ENCODE peak calls at places on chromosomes 5 and 9, in five cellular contexts. L, M, I, U and V are unnamed samples.

GRCh38 chr5:149203896-149204544 is 62.7 kb downstream of the ABLIM3 start:
- DNase-seq in L (no peak), M (no peak), I (no peak), U (no peak), V (no peak)

GRCh38 chr5:1785062-1785461 is 14.6 kb downstream of the MRPL36 start:
- DNase-seq in L (no peak), M (no peak), I (no peak), U (no peak), V (no peak)

GRCh38 chr5:90528704-90529233 is 615 bp downstream of the LYSMD3 start:
- DNase-seq in L (no peak), M (peak; percentile 31), I (no peak), U (no peak), V (peak; percentile 35)

GRCh38 chr5:139251695-139252288 is 41.7 kb upstream of the MATR3 start:
- DNase-seq in L (no peak), M (peak; percentile 52), I (no peak), U (no peak), V (no peak)

GRCh38 chr5:74296685-74297084 is 343.8 kb downstream of the ENC1 start:
- DNase-seq in L (no peak), M (peak; percentile 66), I (no peak), U (no peak), V (no peak)

GRCh38 chr9:20790721-20791120 is 106.7 kb downstream of the FOCAD start:
- DNase-seq in L (no peak), M (no peak), I (no peak), U (no peak), V (no peak)

GRCh38 chr5:93794954-93795353 is 53.6 kb upstream of the POU5F2 start:
- DNase-seq in L (peak; percentile 41), M (no peak), I (no peak), U (no peak), V (no peak)

GRCh38 chr5:134574521-134574920 is 49.1 kb downstream of the JADE2 start:
- DNase-seq in L (no peak), M (no peak), I (no peak), U (peak; percentile 50), V (no peak)

GRCh38 chr5:149297340-149298023 is 25.8 kb downstream of the AFAP1L1 start:
- DNase-seq in L (no peak), M (no peak), I (no peak), U (peak; percentile 43), V (no peak)

GRCh38 chr9:26477963-26478362 is 414.6 kb downstream of the CAAP1 start:
- DNase-seq in L (no peak), M (no peak), I (no peak), U (no peak), V (no peak)

GRCh38 chr9:114691046-114691955 is 9.3 kb upstream of the TEX48 start:
- DNase-seq in L (no peak), M (peak; percentile 70), I (no peak), U (no peak), V (peak; percentile 89)

GRCh38 chr9:137757613-137758029 is 120.0 kb upstream of the CACNA1B start:
- DNase-seq in L (no peak), M (peak; percentile 25), I (no peak), U (no peak), V (peak; percentile 57)

GRCh38 chr9:109452761-109453160 is 45.3 kb downstream of the PTPN3 start:
- DNase-seq in L (no peak), M (peak; percentile 89), I (no peak), U (no peak), V (peak; percentile 26)

GRCh38 chr5:126267435-126267834 is 155.8 kb upstream of the GRAMD2B start:
- DNase-seq in L (peak; percentile 10), M (no peak), I (no peak), U (no peak), V (no peak)

GRCh38 chr5:168648576-168648975 is 69.4 kb upstream of the PANK3 start:
- DNase-seq in L (no peak), M (no peak), I (no peak), U (no peak), V (no peak)

GRCh38 chr5:121497176-121497575 is 354.5 kb upstream of the FTMT start:
- DNase-seq in L (no peak), M (no peak), I (no peak), U (no peak), V (no peak)

GRCh38 chr5:15183520-15183919 is 311.9 kb upstream of the ANKH start:
- DNase-seq in L (no peak), M (peak; percentile 39), I (no peak), U (no peak), V (no peak)

GRCh38 chr5:135709998-135710670 is 124.3 kb upstream of the SLC25A48 start:
- DNase-seq in L (peak; percentile 51), M (no peak), I (no peak), U (no peak), V (peak; percentile 41)

GRCh38 chr5:120886351-120886860 is 422.3 kb downstream of the PRR16 start:
- DNase-seq in L (no peak), M (no peak), I (no peak), U (no peak), V (no peak)

GRCh38 chr5:34655354-34655991 is 655 bp upstream of the RAI14 start:
- DNase-seq in L (peak; percentile 33), M (peak; percentile 80), I (peak; percentile 42), U (no peak), V (peak; percentile 40)

GRCh38 chr9:92350740-92351133 is 25.0 kb downstream of the CENPP start:
- DNase-seq in L (no peak), M (peak; percentile 24), I (no peak), U (no peak), V (no peak)

GRCh38 chr9:137027369-137028012 is 546 bp downstream of the ABCA2 start:
- DNase-seq in L (no peak), M (no peak), I (no peak), U (no peak), V (no peak)

GRCh38 chr5:171712616-171713015 is 73.0 kb upstream of the SMIM23 start:
- DNase-seq in L (no peak), M (peak; percentile 30), I (no peak), U (no peak), V (no peak)

GRCh38 chr5:94470802-94471201 is 147.6 kb downstream of the KIAA0825 start:
- DNase-seq in L (no peak), M (no peak), I (no peak), U (no peak), V (no peak)

GRCh38 chr9:136454026-136454796 is 14.6 kb upstream of the INPP5E start:
- DNase-seq in L (no peak), M (no peak), I (no peak), U (no peak), V (no peak)

GRCh38 chr5:164053123-164053522 is 547.7 kb downstream of the MAT2B start:
- DNase-seq in L (no peak), M (no peak), I (no peak), U (no peak), V (no peak)

GRCh38 chr5:133154274-133155088 is 102.7 kb downstream of the HSPA4 start:
- DNase-seq in L (no peak), M (no peak), I (no peak), U (no peak), V (no peak)

GRCh38 chr5:96651948-96652753 is 10.0 kb upstream of the CAST start:
- DNase-seq in L (no peak), M (no peak), I (no peak), U (no peak), V (peak; percentile 55)

GRCh38 chr5:83401122-83401620 is 70.4 kb upstream of the VCAN start:
- DNase-seq in L (no peak), M (peak; percentile 18), I (no peak), U (no peak), V (no peak)

DNA sequence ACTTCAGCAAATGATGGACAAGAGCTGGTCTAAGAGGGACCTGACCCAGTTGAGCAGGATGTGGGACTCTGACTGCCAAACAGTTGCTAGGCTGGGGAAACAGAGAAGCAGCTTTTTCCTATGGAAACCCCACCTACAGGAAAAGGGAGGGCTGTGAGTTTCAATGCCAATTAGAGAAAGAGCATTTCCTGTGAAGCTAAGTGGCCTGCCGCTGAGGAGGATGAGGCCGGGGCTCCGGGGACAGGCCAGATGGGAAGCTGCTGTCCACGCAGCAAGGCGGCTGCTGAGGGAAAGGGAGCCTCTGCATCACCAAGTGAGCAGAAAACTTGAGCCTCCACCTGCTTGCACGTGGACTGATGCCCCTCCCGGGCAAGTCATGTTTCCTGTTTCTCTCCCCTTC is at the start of gene PCDH12:
- DNase-seq in L (no peak), M (peak; percentile 78), I (no peak), U (peak; percentile 61), V (no peak)
- H3K4me3 ChIP-seq in L (no peak within 1 kb of the TSS), M (no peak within 1 kb of the TSS), I (no peak within 1 kb of the TSS), U (peak within 1 kb of the TSS; percentile 65), V (no peak within 1 kb of the TSS)

GRCh38 chr5:145805819-145806218 is 29.3 kb downstream of the PRELID2 start:
- DNase-seq in L (no peak), M (no peak), I (no peak), U (no peak), V (no peak)
- H3K36me3 ChIP-seq in L (peaks cover 2% of the 10 kb centered on the region), M (no peaks in the 10 kb centered on the region), I (no peaks in the 10 kb centered on the region), U (no peaks in the 10 kb centered on the region), V (peaks cover 3% of the 10 kb centered on the region)

GRCh38 chr9:111036068-111036789 is 2.0 kb downstream of the LPAR1 start:
- DNase-seq in L (no peak), M (peak; percentile 62), I (peak; percentile 26), U (peak; percentile 66), V (no peak)

GRCh38 chr9:111034573-111035539 is 3.4 kb downstream of the LPAR1 start:
- DNase-seq in L (no peak), M (peak; percentile 59), I (no peak), U (no peak), V (no peak)

GRCh38 chr9:111030492-111030891 is 7.8 kb downstream of the LPAR1 start:
- DNase-seq in L (no peak), M (no peak), I (no peak), U (no peak), V (no peak)

GRCh38 chr9:111036946-111037743 is 1.1 kb downstream of the LPAR1 start:
- DNase-seq in L (no peak), M (peak; percentile 57), I (peak; percentile 42), U (no peak), V (peak; percentile 57)

DNA sequence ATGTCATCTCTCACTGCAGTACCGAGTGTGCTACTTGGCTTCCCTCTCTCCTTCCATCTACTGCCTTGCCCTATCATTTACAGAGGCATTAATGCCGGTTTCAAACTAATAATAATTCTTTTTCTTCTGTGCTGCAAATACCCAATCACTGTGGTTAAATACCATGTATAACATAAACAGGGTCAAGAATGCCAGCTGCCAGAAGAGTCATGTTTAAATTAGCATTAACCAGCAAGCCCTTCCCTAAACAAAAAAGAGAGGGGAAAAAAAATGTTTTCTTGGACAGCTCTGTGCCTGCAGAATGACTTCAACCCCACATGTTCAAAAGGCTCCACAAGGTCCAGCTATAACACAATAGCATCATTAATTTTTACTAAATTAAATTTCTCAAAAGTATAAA is 4.1 kb downstream of the LPAR1 start:
- DNase-seq in L (no peak), M (no peak), I (no peak), U (no peak), V (no peak)
- H3K4me1 ChIP-seq in L (peaks cover 20% of the 10 kb centered on the region), M (peaks cover 12% of the 10 kb centered on the region), I (peaks cover 9% of the 10 kb centered on the region), U (peaks cover 19% of the 10 kb centered on the region), V (peaks cover 20% of the 10 kb centered on the region)

GRCh38 chr9:112905084-112905483 is 14.4 kb upstream of the SLC46A2 start:
- DNase-seq in L (peak; percentile 54), M (no peak), I (no peak), U (no peak), V (no peak)
- H3K4me3 ChIP-seq in L (no peak overlapping the region), M (no peak overlapping the region), I (no peak overlapping the region), U (no peak overlapping the region), V (no peak overlapping the region)

DNA sequence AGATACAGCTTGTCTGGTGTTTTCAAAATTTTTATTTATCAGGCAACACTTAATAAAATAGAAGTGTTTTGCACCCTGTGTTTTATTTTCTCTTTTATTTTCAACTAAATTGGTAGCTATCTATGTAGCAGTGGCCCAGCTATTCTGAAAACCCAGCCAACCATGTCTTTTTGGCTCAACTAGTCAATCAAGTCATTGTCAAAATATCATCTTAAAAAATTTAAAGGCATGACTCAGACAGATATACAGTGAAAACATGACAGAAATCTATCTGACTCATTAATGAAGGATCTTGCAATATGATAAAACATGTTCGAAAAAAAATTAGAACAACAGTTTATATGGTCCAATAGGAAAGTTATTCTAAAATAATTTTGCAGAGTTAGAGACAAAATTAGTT is 75.0 kb downstream of the HSD17B4 start:
- DNase-seq in L (no peak), M (no peak), I (no peak), U (no peak), V (no peak)
- H3K36me3 ChIP-seq in L (peaks cover 1% of the 10 kb centered on the region), M (peaks cover 20% of the 10 kb centered on the region), I (peaks cover 2% of the 10 kb centered on the region), U (peaks cover 58% of the 10 kb centered on the region), V (peaks cover 11% of the 10 kb centered on the region)